ENCODE peak calls at places on chromosomes 6 and 20, in eight cellular contexts. W, F, O, Z, J, R, U and E are unnamed samples.

GRCh38 chr6:159169193-159169555 is at the start of gene FNDC1:
- DNase-seq in W (peak), F (no peak), O (peak), Z (peak), J (no peak), R (no peak), U (no peak), E (peak)

GRCh38 chr6:75532521-75532920 is 38.9 kb upstream of the FILIP1 start:
- DNase-seq in W (no peak), F (no peak), O (no peak), Z (no peak), J (no peak), R (no peak), U (no peak), E (no peak)

GRCh38 chr6:17004269-17004668 is 97.6 kb upstream of the STMND1 start:
- DNase-seq in W (no peak), F (no peak), O (no peak), Z (no peak), J (no peak), R (no peak), U (no peak), E (no peak)

GRCh38 chr6:112189494-112189893 is 64.9 kb downstream of the LAMA4 start:
- DNase-seq in W (no peak), F (no peak), O (no peak), Z (no peak), J (no peak), R (no peak), U (no peak), E (no peak)

GRCh38 chr6:15574497-15574896 is 88.3 kb downstream of the DTNBP1 start:
- DNase-seq in W (no peak), F (no peak), O (no peak), Z (no peak), J (no peak), R (no peak), U (no peak), E (no peak)

GRCh38 chr6:154638369-154638768 is 94.8 kb upstream of the SCAF8 start:
- DNase-seq in W (no peak), F (no peak), O (no peak), Z (no peak), J (no peak), R (no peak), U (no peak), E (no peak)

GRCh38 chr20:23939063-23939462 is 49.5 kb downstream of the GGTLC1 start:
- DNase-seq in W (no peak), F (no peak), O (no peak), Z (no peak), J (no peak), R (no peak), U (no peak), E (no peak)

GRCh38 chr6:46118836-46119235 is 11.0 kb upstream of the ENPP4 start:
- DNase-seq in W (no peak), F (no peak), O (no peak), Z (no peak), J (no peak), R (no peak), U (no peak), E (no peak)

GRCh38 chr6:44456070-44456965 is 68.8 kb downstream of the CDC5L start:
- DNase-seq in W (no peak), F (no peak), O (peak), Z (peak), J (no peak), R (no peak), U (no peak), E (peak)

GRCh38 chr20:10958279-10958678 is 284.5 kb upstream of the JAG1 start:
- DNase-seq in W (no peak), F (no peak), O (no peak), Z (no peak), J (no peak), R (no peak), U (no peak), E (no peak)

GRCh38 chr6:103273048-103273447 is 1586.7 kb downstream of the HACE1 start:
- DNase-seq in W (no peak), F (no peak), O (no peak), Z (no peak), J (no peak), R (no peak), U (no peak), E (no peak)

GRCh38 chr20:2260250-2260649 is 35.6 kb upstream of the TGM3 start:
- DNase-seq in W (no peak), F (no peak), O (no peak), Z (no peak), J (no peak), R (no peak), U (no peak), E (no peak)

GRCh38 chr6:89527634-89528033 is 94.7 kb downstream of the ANKRD6 start:
- DNase-seq in W (no peak), F (no peak), O (no peak), Z (no peak), J (no peak), R (no peak), U (no peak), E (no peak)

GRCh38 chr6:24064106-24064505 is 61.9 kb upstream of the NRSN1 start:
- DNase-seq in W (no peak), F (no peak), O (no peak), Z (no peak), J (no peak), R (no peak), U (no peak), E (no peak)

GRCh38 chr20:34037767-34038166 is 44.1 kb downstream of the RALY start:
- DNase-seq in W (no peak), F (no peak), O (no peak), Z (no peak), J (no peak), R (peak), U (no peak), E (no peak)

GRCh38 chr20:50230871-50231270 is 40.2 kb downstream of the CEBPB start:
- DNase-seq in W (no peak), F (no peak), O (no peak), Z (no peak), J (no peak), R (no peak), U (no peak), E (no peak)

GRCh38 chr6:132147530-132148011 is 196.4 kb upstream of the CCN2 start:
- DNase-seq in W (no peak), F (no peak), O (no peak), Z (no peak), J (no peak), R (no peak), U (no peak), E (no peak)

GRCh38 chr20:16111132-16111852 is 462.0 kb downstream of the KIF16B start:
- DNase-seq in W (no peak), F (no peak), O (no peak), Z (no peak), J (no peak), R (no peak), U (no peak), E (no peak)

GRCh38 chr20:38953630-38954340 is 8.4 kb upstream of the DHX35 start:
- DNase-seq in W (no peak), F (no peak), O (no peak), Z (no peak), J (no peak), R (no peak), U (no peak), E (no peak)

GRCh38 chr20:20233041-20233514 is 134.8 kb upstream of the INSM1 start:
- DNase-seq in W (no peak), F (no peak), O (no peak), Z (no peak), J (no peak), R (no peak), U (no peak), E (no peak)

GRCh38 chr6:29216528-29216927 is 45.8 kb downstream of the OR2J2 start:
- DNase-seq in W (no peak), F (no peak), O (no peak), Z (no peak), J (no peak), R (no peak), U (no peak), E (no peak)

GRCh38 chr20:25242231-25242630 is 5.7 kb upstream of the PYGB start:
- DNase-seq in W (no peak), F (no peak), O (no peak), Z (no peak), J (no peak), R (no peak), U (no peak), E (no peak)

GRCh38 chr6:1118287-1118647 is 193.6 kb upstream of the FOXQ1 start:
- DNase-seq in W (no peak), F (no peak), O (no peak), Z (no peak), J (no peak), R (no peak), U (no peak), E (no peak)

GRCh38 chr20:60453847-60454246 is 495.6 kb downstream of the CDH26 start:
- DNase-seq in W (no peak), F (no peak), O (no peak), Z (no peak), J (no peak), R (no peak), U (no peak), E (no peak)

GRCh38 chr6:51868591-51869355 is 218.6 kb downstream of the PKHD1 start:
- DNase-seq in W (no peak), F (no peak), O (no peak), Z (no peak), J (no peak), R (no peak), U (no peak), E (no peak)